ENCODE peak calls at places on chromosomes 3 and 15, in six cellular contexts. P is NCI-H82, N is T-cell, M is non-pigmented ciliary epithelial cell, C is ACHN, Z is NCI-H524. B is an unnamed sample.
A peak's percentile ranks its signal among the peaks of the same experiment; 100 is the strongest.

GRCh38 chr3:172259191-172259590 is 189.1 kb downstream of the GHSR start:
- DNase-seq in P (no peak), N (no peak), M (no peak), C (no peak), Z (no peak), B (no peak)

GRCh38 chr3:78754066-78754743 is 1013.6 kb downstream of the ROBO1 start:
- DNase-seq in P (no peak), N (no peak), M (no peak), C (no peak), Z (no peak), B (no peak)

GRCh38 chr15:82968066-82968465 is 15.5 kb upstream of the HOMER2 start:
- DNase-seq in P (no peak), N (no peak), M (peak; percentile 28), C (no peak), Z (no peak), B (no peak)

GRCh38 chr3:37641556-37641955 is 220.1 kb upstream of the CTDSPL start:
- DNase-seq in P (no peak), N (no peak), M (no peak), C (no peak), Z (no peak), B (no peak)

GRCh38 chr3:31371464-31371863 is 161.3 kb upstream of the STT3B start:
- DNase-seq in P (no peak), N (no peak), M (no peak), C (no peak), Z (no peak), B (no peak)

GRCh38 chr3:9398715-9399708 is 1.6 kb downstream of the SETD5 start:
- DNase-seq in P (peak; percentile 47), N (no peak), M (no peak), C (peak; percentile 39), Z (peak; percentile 32), B (peak; percentile 73)

GRCh38 chr3:16723994-16724393 is 118.8 kb upstream of the DAZL start:
- DNase-seq in P (peak; percentile 80), N (no peak), M (no peak), C (peak; percentile 4), Z (peak; percentile 71), B (peak; percentile 42)

GRCh38 chr15:66925721-66926120 is 139.7 kb upstream of the SMAD3 start:
- DNase-seq in P (no peak), N (no peak), M (no peak), C (no peak), Z (no peak), B (no peak)

GRCh38 chr3:125644036-125645025 is 49.0 kb upstream of the OSBPL11 start:
- DNase-seq in P (no peak), N (no peak), M (no peak), C (no peak), Z (no peak), B (no peak)

GRCh38 chr3:14358426-14359211 is 43.8 kb upstream of the SLC6A6 start:
- DNase-seq in P (peak; percentile 52), N (no peak), M (no peak), C (no peak), Z (no peak), B (no peak)

GRCh38 chr15:99749386-99749785 is 16.1 kb upstream of the LYSMD4 start:
- DNase-seq in P (no peak), N (no peak), M (no peak), C (no peak), Z (no peak), B (no peak)

GRCh38 chr3:101970915-101971314 is 121.6 kb downstream of the NFKBIZ start:
- DNase-seq in P (no peak), N (no peak), M (no peak), C (no peak), Z (no peak), B (no peak)

GRCh38 chr15:44102675-44103254 is 92.3 kb downstream of the FRMD5 start:
- DNase-seq in P (no peak), N (no peak), M (peak; percentile 98), C (peak; percentile 93), Z (no peak), B (peak; percentile 60)

GRCh38 chr15:51866751-51867150 is 37.3 kb downstream of the TMOD3 start:
- DNase-seq in P (no peak), N (no peak), M (no peak), C (no peak), Z (no peak), B (no peak)